ENCODE peak calls at places on chromosomes 12 and 14, in seven cellular contexts. D is nephron progenitor cell; U is CD4-positive, alpha-beta T cell; I is type B pancreatic cell; O is AG04450; E is thoracic aorta; X is activated CD8-positive, alpha-beta T cell treated with anti-CD3 and anti-CD28 coated beads for 36 hours. P is an unnamed sample.

GRCh38 chr12:43210437-43211197 is 341.4 kb downstream of the ADAMTS20 start:
- DNase-seq in D (no peak), U (no peak), I (no peak), O (no peak), E (no peak), X (no peak), P (no peak)

GRCh38 chr14:51473808-51474207 is 177.9 kb upstream of the FRMD6 start:
- DNase-seq in D (no peak), U (no peak), I (no peak), O (no peak), E (no peak), X (no peak), P (no peak)

GRCh38 chr14:104691546-104692260 is 2.3 kb downstream of the INF2 start:
- DNase-seq in D (no peak), U (no peak), I (no peak), O (no peak), E (no peak), X (no peak), P (no peak)

GRCh38 chr12:121776190-121777098 is 17.0 kb downstream of the RHOF start:
- DNase-seq in D (peak), U (peak), I (peak), O (no peak), E (no peak), X (peak), P (peak)

GRCh38 chr12:22340143-22340542 is 5.6 kb upstream of the ST8SIA1 start:
- DNase-seq in D (no peak), U (no peak), I (no peak), O (no peak), E (no peak), X (no peak), P (no peak)

GRCh38 chr12:77108707-77109106 is 43.3 kb upstream of the E2F7 start:
- DNase-seq in D (no peak), U (no peak), I (no peak), O (no peak), E (no peak), X (no peak), P (no peak)

GRCh38 chr14:95225251-95225887 is 68.0 kb upstream of the DICER1 start:
- DNase-seq in D (no peak), U (no peak), I (no peak), O (no peak), E (no peak), X (no peak), P (no peak)

GRCh38 chr12:54299515-54300266 is 1.1 kb downstream of the NFE2 start:
- DNase-seq in D (no peak), U (no peak), I (no peak), O (no peak), E (no peak), X (no peak), P (no peak)

GRCh38 chr14:36751920-36752319 is 90.3 kb downstream of the PAX9 start:
- DNase-seq in D (no peak), U (no peak), I (no peak), O (no peak), E (no peak), X (no peak), P (no peak)

GRCh38 chr14:92473947-92474535 is 39.5 kb upstream of the RIN3 start:
- DNase-seq in D (no peak), U (no peak), I (peak), O (no peak), E (no peak), X (no peak), P (no peak)

GRCh38 chr14:69260979-69261605 is 1.1 kb downstream of the GALNT16 start:
- DNase-seq in D (peak), U (no peak), I (no peak), O (no peak), E (no peak), X (peak), P (no peak)

GRCh38 chr12:128463881-128464280 is 196.9 kb downstream of the TMEM132C start:
- DNase-seq in D (no peak), U (no peak), I (no peak), O (no peak), E (no peak), X (no peak), P (no peak)

GRCh38 chr12:27549231-27549800 is 25.3 kb downstream of the PPFIBP1 start:
- DNase-seq in D (no peak), U (no peak), I (no peak), O (no peak), E (no peak), X (no peak), P (no peak)

GRCh38 chr12:52836042-52836466 is 1.9 kb upstream of the KRT79 start:
- DNase-seq in D (no peak), U (peak), I (no peak), O (no peak), E (no peak), X (peak), P (no peak)

GRCh38 chr12:6229823-6230222 is 29.6 kb downstream of the CD9 start:
- DNase-seq in D (peak), U (no peak), I (no peak), O (peak), E (peak), X (no peak), P (no peak)

GRCh38 chr12:50659690-50660424 is 104.0 kb upstream of the ATF1 start:
- DNase-seq in D (no peak), U (no peak), I (no peak), O (no peak), E (no peak), X (no peak), P (no peak)

GRCh38 chr14:64806202-64806861 is 73.4 kb downstream of the SPTB start:
- DNase-seq in D (no peak), U (no peak), I (no peak), O (peak), E (peak), X (no peak), P (no peak)

GRCh38 chr14:94317259-94317658 is 5.9 kb downstream of the SERPINA6 start:
- DNase-seq in D (no peak), U (no peak), I (no peak), O (no peak), E (no peak), X (no peak), P (no peak)

GRCh38 chr14:91229743-91230200 is 14.7 kb downstream of the GPR68 start:
- DNase-seq in D (no peak), U (peak), I (no peak), O (no peak), E (no peak), X (peak), P (no peak)

GRCh38 chr12:54259194-54260011 is 20.5 kb downstream of the CBX5 start:
- DNase-seq in D (peak), U (peak), I (peak), O (peak), E (peak), X (peak), P (no peak)

GRCh38 chr12:42524716-42525115 is 64.8 kb downstream of the PRICKLE1 start:
- DNase-seq in D (no peak), U (no peak), I (no peak), O (no peak), E (no peak), X (no peak), P (no peak)

GRCh38 chr14:90726656-90727055 is 89.6 kb downstream of the TTC7B start:
- DNase-seq in D (peak), U (no peak), I (no peak), O (no peak), E (no peak), X (no peak), P (no peak)

GRCh38 chr12:67562513-67563287 is 85.8 kb upstream of the DYRK2 start:
- DNase-seq in D (no peak), U (no peak), I (no peak), O (no peak), E (no peak), X (no peak), P (no peak)

GRCh38 chr12:14892726-14893442 is 7.2 kb upstream of the MGP start:
- DNase-seq in D (no peak), U (no peak), I (no peak), O (no peak), E (peak), X (no peak), P (no peak)

GRCh38 chr12:46369095-46369473 is 3.5 kb downstream of the SLC38A2 start:
- DNase-seq in D (no peak), U (no peak), I (no peak), O (no peak), E (no peak), X (no peak), P (no peak)

GRCh38 chr14:95523818-95524448 is 7.5 kb upstream of the SYNE3 start:
- DNase-seq in D (no peak), U (no peak), I (no peak), O (peak), E (no peak), X (peak), P (no peak)

GRCh38 chr14:79279645-79280399 is 931.5 kb downstream of the DIO2 start:
- DNase-seq in D (peak), U (no peak), I (no peak), O (no peak), E (no peak), X (no peak), P (no peak)

GRCh38 chr12:27398466-27398865 is 48.1 kb upstream of the SMCO2 start:
- DNase-seq in D (no peak), U (no peak), I (no peak), O (no peak), E (no peak), X (no peak), P (no peak)

GRCh38 chr12:11580125-11580751 is 69.2 kb upstream of the ETV6 start:
- DNase-seq in D (no peak), U (no peak), I (no peak), O (peak), E (no peak), X (no peak), P (no peak)

GRCh38 chr12:132275110-132275531 is 54.3 kb downstream of the GALNT9 start:
- DNase-seq in D (peak), U (no peak), I (no peak), O (no peak), E (no peak), X (no peak), P (no peak)

GRCh38 chr14:106343636-106344035 is 817.3 kb downstream of the TMEM121 start:
- DNase-seq in D (no peak), U (no peak), I (no peak), O (no peak), E (no peak), X (no peak), P (no peak)

GRCh38 chr12:68446896-68447806 is 115.0 kb upstream of the MDM1 start:
- DNase-seq in D (peak), U (no peak), I (no peak), O (no peak), E (no peak), X (no peak), P (no peak)

GRCh38 chr14:80172380-80173055 is 38.8 kb downstream of the DIO2 start:
- DNase-seq in D (no peak), U (no peak), I (no peak), O (no peak), E (no peak), X (no peak), P (no peak)

GRCh38 chr12:31702047-31702446 is 26.8 kb downstream of the AMN1 start:
- DNase-seq in D (no peak), U (no peak), I (no peak), O (no peak), E (no peak), X (no peak), P (no peak)

GRCh38 chr12:16324772-16325171 is 22.7 kb upstream of the MGST1 start:
- DNase-seq in D (no peak), U (no peak), I (no peak), O (no peak), E (no peak), X (no peak), P (no peak)

GRCh38 chr12:113189361-113189760 is 3.8 kb downstream of the RITA1 start:
- DNase-seq in D (no peak), U (no peak), I (no peak), O (no peak), E (no peak), X (no peak), P (no peak)

GRCh38 chr14:60981626-60982455 is 796 bp downstream of the SLC38A6 start:
- DNase-seq in D (no peak), U (no peak), I (no peak), O (peak), E (no peak), X (peak), P (no peak)

GRCh38 chr12:15677207-15677606 is 112.0 kb downstream of the EPS8 start:
- DNase-seq in D (no peak), U (no peak), I (no peak), O (no peak), E (no peak), X (no peak), P (no peak)

GRCh38 chr12:92943482-92944250 is 14.6 kb upstream of the EEA1 start:
- DNase-seq in D (no peak), U (no peak), I (no peak), O (no peak), E (no peak), X (no peak), P (no peak)
- TF ChIP-seq CTCF in D (no peak), U (no peak), I (peak), O (no peak), E (no peak), X (no peak), P (no peak)

GRCh38 chr12:109934026-109934425 is 34.0 kb downstream of the TCHP start:
- DNase-seq in D (no peak), U (no peak), I (no peak), O (peak), E (no peak), X (peak), P (no peak)
- TF ChIP-seq CTCF in D (peak), U (no peak), I (peak), O (peak), E (no peak), X (peak), P (no peak)

GRCh38 chr12:82434392-82434911 is 76.1 kb downstream of the METTL25 start:
- DNase-seq in D (no peak), U (no peak), I (no peak), O (no peak), E (no peak), X (no peak), P (no peak)
- TF ChIP-seq CTCF in D (no peak), U (no peak), I (no peak), O (no peak), E (no peak), X (no peak), P (no peak)

DNA sequence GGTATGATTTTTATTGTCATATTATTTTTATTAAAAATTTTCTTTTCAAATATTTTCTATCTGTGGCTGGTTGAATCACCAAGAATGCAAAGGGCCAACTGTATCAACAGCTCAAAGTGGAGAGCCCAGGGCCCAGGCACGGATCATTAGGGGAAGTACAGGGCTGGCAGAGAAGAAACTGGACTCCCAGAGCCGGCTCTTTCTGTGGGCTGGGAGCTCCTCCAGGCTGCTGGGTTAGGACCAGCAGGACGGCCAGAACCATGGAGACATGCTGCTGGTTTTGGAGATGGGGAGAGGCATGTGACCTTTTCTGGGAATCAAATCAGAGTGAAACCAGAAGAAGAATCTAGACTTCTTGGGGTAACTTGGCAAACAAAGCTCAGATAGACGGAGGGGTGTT is 220.5 kb downstream of the CACNA1C start:
- DNase-seq in D (no peak), U (no peak), I (no peak), O (no peak), E (no peak), X (no peak), P (no peak)
- TF ChIP-seq CTCF in D (no peak), U (no peak), I (no peak), O (peak), E (peak), X (no peak), P (no peak)

DNA sequence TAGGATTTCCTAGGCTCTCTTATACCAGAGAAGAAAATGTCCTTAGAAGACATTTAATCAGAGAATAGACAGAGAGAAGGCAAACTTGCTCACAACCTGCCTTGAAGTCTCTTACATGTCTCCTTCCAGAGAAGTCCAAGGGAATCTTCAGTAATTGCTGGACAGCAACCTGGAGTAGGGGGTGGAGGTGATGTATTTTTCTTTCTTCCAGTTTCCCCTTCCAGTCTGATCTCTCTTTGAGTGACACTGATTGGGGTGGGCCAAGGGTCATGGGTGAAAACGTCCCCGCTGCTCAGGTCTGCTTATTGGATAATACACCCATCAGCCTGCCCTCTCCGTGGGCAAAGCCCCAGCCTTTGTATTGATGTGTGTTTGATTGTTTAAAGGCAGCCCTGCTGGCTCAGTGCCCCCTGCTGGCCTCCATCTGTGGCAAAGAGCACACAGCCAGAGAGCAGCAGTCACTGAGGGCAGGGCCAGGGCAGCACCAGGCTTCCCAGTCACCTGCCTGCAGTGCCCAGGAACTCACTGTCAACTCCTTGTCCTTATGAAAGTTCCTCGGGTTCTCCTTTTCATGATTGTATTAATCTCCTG is 35.7 kb upstream of the ATP2A2 start:
- DNase-seq in D (no peak), U (peak), I (no peak), O (no peak), E (no peak), X (peak), P (no peak)
- TF ChIP-seq CTCF in D (no peak), U (peak), I (peak), O (peak), E (no peak), X (peak), P (no peak)

GRCh38 chr14:77961853-77962580 is 162.1 kb downstream of the ADCK1 start:
- DNase-seq in D (no peak), U (no peak), I (no peak), O (no peak), E (no peak), X (no peak), P (no peak)
- TF ChIP-seq CTCF in D (no peak), U (no peak), I (no peak), O (no peak), E (no peak), X (no peak), P (no peak)

DNA sequence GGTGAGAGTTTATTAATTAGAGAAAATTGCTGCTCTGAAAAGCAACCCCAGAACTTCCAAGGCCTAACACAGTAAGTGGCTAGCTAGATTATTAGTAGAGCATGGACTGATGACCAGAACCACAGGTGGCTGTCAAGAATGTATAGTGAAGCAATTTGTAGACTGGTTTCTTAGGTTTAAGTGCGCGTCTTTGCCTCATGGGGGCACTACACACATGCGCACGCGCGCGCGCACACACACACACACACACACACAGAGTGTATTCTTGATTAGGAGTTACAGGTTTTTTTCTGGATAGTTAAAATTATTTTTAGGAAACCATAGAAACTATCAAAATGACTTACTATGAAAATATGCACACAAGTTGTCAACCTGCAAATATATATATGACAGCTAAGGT is 66.5 kb downstream of the BHLHE41 start:
- DNase-seq in D (no peak), U (no peak), I (no peak), O (no peak), E (no peak), X (peak), P (no peak)
- TF ChIP-seq CTCF in D (no peak), U (no peak), I (peak), O (no peak), E (no peak), X (no peak), P (no peak)

DNA sequence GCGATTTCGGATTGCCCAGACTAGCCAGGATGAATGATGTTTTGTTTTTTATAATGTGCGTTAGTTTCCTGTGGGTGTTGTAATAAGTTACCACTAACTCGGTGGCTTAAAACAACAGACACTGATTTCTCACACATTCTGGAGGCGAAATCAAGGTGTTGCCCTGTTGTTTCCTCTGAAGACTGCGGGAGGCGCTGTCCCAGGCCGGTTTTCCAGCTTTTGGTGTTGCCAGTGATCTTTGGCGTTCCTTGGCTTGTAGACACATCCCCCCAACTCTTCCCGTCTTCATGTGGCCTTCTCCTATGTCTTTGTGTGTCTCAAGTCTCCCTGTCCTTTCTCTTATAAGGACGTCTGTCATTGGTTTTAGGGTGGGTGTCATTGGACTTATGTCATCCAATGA is 267.7 kb downstream of the AACS start:
- DNase-seq in D (no peak), U (no peak), I (no peak), O (no peak), E (no peak), X (no peak), P (no peak)
- TF ChIP-seq CTCF in D (no peak), U (no peak), I (peak), O (no peak), E (no peak), X (no peak), P (no peak)

P was measured in omental fat pad.